ENCODE peak calls at places on chromosome 12, in five cellular contexts. J, C, L, T and F are unnamed samples.

GRCh38 chr12:22740656-22741350 is 115.8 kb downstream of the ETNK1 start:
- DNase-seq in J (no peak), C (no peak), L (peak; percentile 26), T (no peak), F (no peak)

GRCh38 chr12:123905319-123905925 is 67.2 kb downstream of the CCDC92 start:
- DNase-seq in J (no peak), C (peak; percentile 61), L (peak; percentile 60), T (peak; percentile 91), F (no peak)

GRCh38 chr12:89346741-89347324 is 5.5 kb downstream of the DUSP6 start:
- DNase-seq in J (no peak), C (no peak), L (no peak), T (peak; percentile 87), F (no peak)

GRCh38 chr12:9741726-9742125 is 8.8 kb upstream of the CLECL1 start:
- DNase-seq in J (no peak), C (no peak), L (no peak), T (no peak), F (no peak)

GRCh38 chr12:106245767-106246166 is 2.1 kb downstream of the CKAP4 start:
- DNase-seq in J (peak; percentile 81), C (peak; percentile 64), L (no peak), T (peak; percentile 86), F (peak; percentile 59)

GRCh38 chr12:59185291-59185690 is 265.0 kb upstream of the LRIG3 start:
- DNase-seq in J (no peak), C (no peak), L (no peak), T (no peak), F (no peak)

GRCh38 chr12:121797937-121798801 is 4.7 kb upstream of the RHOF start:
- DNase-seq in J (no peak), C (no peak), L (no peak), T (no peak), F (no peak)

GRCh38 chr12:72207094-72207493 is 65.1 kb upstream of the TRHDE start:
- DNase-seq in J (no peak), C (no peak), L (no peak), T (no peak), F (no peak)

GRCh38 chr12:64678835-64679234 is 68.5 kb downstream of the RASSF3 start:
- DNase-seq in J (no peak), C (no peak), L (no peak), T (no peak), F (no peak)

GRCh38 chr12:52821826-52822660 is 8.1 kb upstream of the KRT4 start:
- DNase-seq in J (no peak), C (peak; percentile 31), L (no peak), T (no peak), F (no peak)

GRCh38 chr12:17527021-17527420 is 563.0 kb downstream of the RERGL start:
- DNase-seq in J (no peak), C (no peak), L (no peak), T (no peak), F (no peak)

GRCh38 chr12:122203968-122204828 is 689 bp downstream of the B3GNT4 start:
- DNase-seq in J (no peak), C (no peak), L (no peak), T (no peak), F (no peak)

GRCh38 chr12:19397534-19397933 is 41.8 kb upstream of the AEBP2 start:
- DNase-seq in J (no peak), C (no peak), L (no peak), T (no peak), F (no peak)

GRCh38 chr12:16474801-16475200 is 127.4 kb downstream of the MGST1 start:
- DNase-seq in J (no peak), C (no peak), L (no peak), T (no peak), F (no peak)

GRCh38 chr12:52860102-52860838 is 11.5 kb upstream of the KRT78 start:
- DNase-seq in J (no peak), C (peak; percentile 52), L (no peak), T (peak; percentile 87), F (no peak)

GRCh38 chr12:92151916-92152315 is 6.3 kb upstream of the BTG1 start:
- DNase-seq in J (no peak), C (no peak), L (no peak), T (no peak), F (no peak)

GRCh38 chr12:76588881-76589565 is 29.5 kb upstream of the OSBPL8 start:
- DNase-seq in J (no peak), C (no peak), L (no peak), T (peak; percentile 89), F (no peak)

GRCh38 chr12:109606261-109607028 is 32.9 kb downstream of the MVK start:
- DNase-seq in J (no peak), C (no peak), L (no peak), T (no peak), F (no peak)

GRCh38 chr12:49147384-49147783 is 16.2 kb upstream of the TUBA1B start:
- DNase-seq in J (no peak), C (no peak), L (no peak), T (no peak), F (no peak)

GRCh38 chr12:53378222-53378621 is 1.8 kb upstream of the SP1 start:
- DNase-seq in J (no peak), C (no peak), L (no peak), T (no peak), F (no peak)

GRCh38 chr12:121295123-121295745 is 1.3 kb downstream of the CAMKK2 start:
- DNase-seq in J (peak; percentile 49), C (peak; percentile 31), L (no peak), T (no peak), F (no peak)

GRCh38 chr12:87233636-87234035 is 795.6 kb downstream of the C12orf50 start:
- DNase-seq in J (no peak), C (no peak), L (no peak), T (peak; percentile 6), F (no peak)

GRCh38 chr12:124898200-124898950 is 16.1 kb downstream of the UBC start:
- DNase-seq in J (no peak), C (peak; percentile 90), L (no peak), T (no peak), F (no peak)

GRCh38 chr12:4244868-4245267 is 28.7 kb upstream of the CCND2 start:
- DNase-seq in J (no peak), C (no peak), L (no peak), T (no peak), F (no peak)

GRCh38 chr12:16555630-16556029 is 50.3 kb downstream of the LMO3 start:
- DNase-seq in J (no peak), C (no peak), L (no peak), T (peak; percentile 88), F (no peak)

GRCh38 chr12:2051700-2052625 is 824 bp upstream of the CACNA1C start:
- DNase-seq in J (no peak), C (no peak), L (no peak), T (no peak), F (no peak)

GRCh38 chr12:2053675-2054070 is 886 bp downstream of the CACNA1C start:
- DNase-seq in J (no peak), C (no peak), L (no peak), T (no peak), F (no peak)

GRCh38 chr12:2054091-2055018 is 1.6 kb downstream of the CACNA1C start:
- DNase-seq in J (no peak), C (no peak), L (no peak), T (no peak), F (no peak)

GRCh38 chr12:2049604-2050540 is 2.9 kb upstream of the CACNA1C start:
- DNase-seq in J (no peak), C (no peak), L (no peak), T (no peak), F (no peak)

DNA sequence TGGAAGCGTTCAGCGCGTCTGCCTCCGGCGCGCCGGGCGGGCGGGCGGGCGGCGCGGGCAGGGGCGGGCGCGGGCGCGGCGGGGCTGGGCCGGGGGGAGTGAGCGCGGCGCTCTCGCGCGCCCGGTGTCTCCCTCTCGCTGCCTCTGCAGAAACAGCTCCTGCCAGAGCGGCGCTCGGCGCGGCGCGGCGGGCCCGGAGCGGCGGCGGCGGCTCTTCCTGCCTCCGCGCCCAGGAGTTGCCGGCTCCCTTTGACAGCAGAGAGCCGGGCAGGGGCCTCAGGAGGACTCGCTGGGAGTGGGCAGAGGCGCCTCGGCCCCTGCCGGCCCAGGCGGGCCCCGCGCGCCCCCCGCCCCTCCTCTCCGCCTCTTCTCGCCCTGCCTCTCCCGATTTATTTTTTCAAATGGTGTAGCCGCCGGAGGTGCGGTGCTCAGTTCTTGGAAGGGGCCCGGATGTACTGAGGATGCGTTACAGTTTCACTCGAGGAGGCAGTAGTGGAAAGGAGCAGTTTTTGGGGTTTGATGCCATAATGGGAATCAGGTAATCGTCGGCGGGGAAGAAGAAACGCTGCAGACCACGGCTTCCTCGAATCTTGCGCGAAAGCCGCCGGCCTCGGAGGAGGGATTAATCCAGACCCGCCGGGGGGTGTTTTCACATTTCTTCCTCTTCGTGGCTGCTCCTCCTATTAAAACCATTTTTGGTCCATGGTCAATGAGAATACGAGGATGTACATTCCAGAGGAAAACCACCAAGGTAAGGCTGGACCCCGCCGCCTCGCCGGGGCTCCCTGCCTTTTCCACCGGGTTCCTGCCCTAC is at the start of gene CACNA1C:
- DNase-seq in J (no peak), C (no peak), L (no peak), T (peak; percentile 47), F (peak; percentile 91)
- TF ChIP-seq CTCF in J (no peak), C (no peak), L (peak; percentile 20), T (peak; percentile 3), F (peak; percentile 62)

DNA sequence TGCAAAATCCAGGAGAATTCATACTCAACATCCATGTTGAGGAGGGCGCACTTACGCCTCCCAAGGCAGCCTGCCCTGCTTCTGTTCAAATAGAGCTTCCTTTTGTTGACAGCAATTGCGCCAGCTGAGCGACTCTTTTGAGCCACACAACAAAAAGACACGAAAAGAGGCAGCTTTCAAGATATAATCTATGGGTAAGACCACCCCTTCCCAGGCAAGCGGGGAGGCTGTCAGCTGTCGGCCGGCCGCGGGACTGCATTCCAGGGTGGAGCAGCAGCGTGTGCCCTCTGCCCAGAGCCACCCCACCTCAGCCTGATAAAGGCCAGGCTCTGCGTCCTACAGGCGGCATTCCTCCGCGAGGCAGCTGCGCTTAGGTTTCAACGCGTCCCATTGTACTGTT is 15.8 kb upstream of the STAB2 start:
- DNase-seq in J (no peak), C (no peak), L (no peak), T (no peak), F (no peak)
- TF ChIP-seq CTCF in J (no peak), C (no peak), L (no peak), T (no peak), F (no peak)

GRCh38 chr12:5912437-5913334 is 32.4 kb downstream of the ANO2 start:
- DNase-seq in J (no peak), C (no peak), L (no peak), T (no peak), F (peak; percentile 80)
- TF ChIP-seq CTCF in J (no peak), C (no peak), L (peak; percentile 18), T (no peak), F (peak; percentile 37)

DNA sequence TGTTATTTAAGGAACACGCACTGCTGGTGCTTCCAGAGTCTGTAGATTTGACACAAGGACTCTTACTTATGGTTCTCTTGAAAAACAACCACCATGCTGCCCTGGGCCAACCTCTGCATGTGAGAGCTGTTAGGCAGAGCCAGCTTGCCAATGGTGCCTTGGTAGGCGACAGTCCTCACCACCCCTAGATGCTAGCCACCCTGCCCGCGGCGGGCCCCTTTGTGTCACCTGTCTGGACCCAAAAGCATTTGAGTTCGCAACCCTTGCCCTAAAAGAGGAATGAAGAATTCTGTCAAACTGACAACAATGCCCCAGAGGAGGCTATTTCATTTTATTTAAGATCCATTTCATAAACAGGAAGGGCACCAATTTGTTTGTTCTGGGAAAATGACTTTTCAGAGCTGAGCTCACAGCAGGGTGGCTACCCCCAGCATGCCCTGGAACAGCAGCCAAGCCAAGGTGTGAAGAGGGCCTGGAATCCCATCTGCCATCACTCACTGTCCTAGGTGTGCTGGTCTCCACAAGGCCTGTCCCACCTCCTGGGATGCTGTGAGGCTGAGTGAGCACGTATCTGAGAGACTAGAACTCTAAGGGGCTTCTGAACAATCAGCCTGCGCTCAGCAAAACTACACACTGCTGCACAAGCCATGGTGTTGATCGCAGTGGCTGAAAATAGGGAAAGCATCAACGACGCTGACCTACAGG is 63.8 kb upstream of the FZD10 start:
- DNase-seq in J (no peak), C (no peak), L (no peak), T (no peak), F (no peak)
- TF ChIP-seq CTCF in J (no peak), C (no peak), L (no peak), T (no peak), F (no peak)